ENCODE peak calls at places on chromosome 13, in four cellular contexts. F is transverse colon, N is astrocyte of the hippocampus, T is H9. W is an unnamed sample.

GRCh38 chr13:30810261-30810701 is 74.9 kb downstream of the ALOX5AP start:
- DNase-seq in N (no peak), F (no peak), T (no peak), W (no peak)

GRCh38 chr13:51771418-51772104 is 32.4 kb downstream of the DHRS12 start:
- DNase-seq in N (no peak), F (no peak), T (no peak), W (no peak)

GRCh38 chr13:105442941-105443340 is 1092.5 kb downstream of the EFNB2 start:
- DNase-seq in F (no peak), N (peak; percentile 96), T (no peak), W (peak; percentile 21)

GRCh38 chr13:113917096-113917495 is 53.2 kb upstream of the GAS6 start:
- DNase-seq in N (no peak), T (no peak), F (no peak), W (no peak)

GRCh38 chr13:109569938-109570711 is 216.3 kb downstream of the IRS2 start:
- DNase-seq in N (no peak), F (no peak), T (no peak), W (no peak)

GRCh38 chr13:38713046-38713445 is 26.2 kb downstream of the FREM2 start:
- DNase-seq in F (no peak), N (peak; percentile 11), T (no peak), W (no peak)

GRCh38 chr13:113135281-113135760 is 12.7 kb downstream of the F10 start:
- DNase-seq in N (no peak), F (no peak), T (peak; percentile 6), W (no peak)

GRCh38 chr13:41621716-41622508 is 164.6 kb downstream of the RGCC start:
- DNase-seq in N (peak; percentile 59), T (no peak), F (no peak), W (no peak)

GRCh38 chr13:42735011-42735410 is 46.4 kb upstream of the FAM216B start:
- DNase-seq in T (no peak), F (no peak), N (no peak), W (no peak)

GRCh38 chr13:83733293-83733692 is 149.0 kb downstream of the SLITRK1 start:
- DNase-seq in F (no peak), N (no peak), T (no peak), W (no peak)

GRCh38 chr13:112910016-112910415 is 59.0 kb upstream of the MCF2L start:
- DNase-seq in F (no peak), N (no peak), T (no peak), W (no peak)

GRCh38 chr13:31052478-31052877 is 109.2 kb downstream of the HSPH1 start:
- DNase-seq in N (no peak), F (no peak), T (no peak), W (no peak)

GRCh38 chr13:111326981-111327642 is 6.7 kb downstream of the TEX29 start:
- DNase-seq in F (no peak), N (no peak), T (peak; percentile 20), W (no peak)

GRCh38 chr13:30129411-30129810 is 177.9 kb downstream of the KATNAL1 start:
- DNase-seq in F (no peak), T (no peak), N (no peak), W (no peak)

GRCh38 chr13:26112843-26113242 is 61.0 kb upstream of the SHISA2 start:
- DNase-seq in F (no peak), T (no peak), N (peak; percentile 3), W (no peak)

GRCh38 chr13:46523972-46524737 is 28.8 kb upstream of the LRCH1 start:
- DNase-seq in N (no peak), F (no peak), T (no peak), W (no peak)

GRCh38 chr13:60453490-60453889 is 56.5 kb downstream of the TDRD3 start:
- DNase-seq in T (no peak), N (peak; percentile 22), F (no peak), W (peak; percentile 8)

GRCh38 chr13:25469179-25469545 is 97.4 kb downstream of the ATP8A2 start:
- DNase-seq in F (no peak), T (no peak), N (no peak), W (no peak)

GRCh38 chr13:73401769-73402168 is 343.0 kb downstream of the KLF5 start:
- DNase-seq in F (no peak), T (no peak), N (no peak), W (no peak)

GRCh38 chr13:27189192-27189591 is 17.6 kb upstream of the USP12 start:
- DNase-seq in T (no peak), N (no peak), F (no peak), W (no peak)

GRCh38 chr13:35164324-35164932 is 222.4 kb downstream of the NBEA start:
- DNase-seq in F (no peak), T (no peak), N (peak; percentile 51), W (peak; percentile 36)

W was measured in iPS-NIHi11.